ENCODE peak calls at places on chromosomes 2 and 18, in ten cellular contexts. E, N, D, L, G, Q, J, K, C and U are unnamed samples.
A peak's percentile ranks its signal among the peaks of the same experiment; 100 is the strongest.

GRCh38 chr2:42153944-42154593 is 15.1 kb upstream of the EML4 start:
- DNase-seq in Q (no peak), J (no peak), N (no peak), G (no peak), K (no peak), L (no peak), D (no peak), C (no peak), E (no peak), U (no peak)

GRCh38 chr2:172364261-172364660 is 63.1 kb upstream of the ITGA6 start:
- DNase-seq in N (no peak), Q (no peak), K (no peak), E (no peak), D (no peak), G (no peak), J (no peak), C (no peak), L (no peak), U (no peak)

GRCh38 chr2:159867557-159868330 is 69.7 kb upstream of the CD302 start:
- DNase-seq in K (no peak), Q (no peak), E (no peak), G (no peak), J (no peak), D (no peak), L (no peak), N (no peak), C (no peak), U (no peak)

GRCh38 chr18:48915621-48916425 is 34.9 kb downstream of the SMAD7 start:
- DNase-seq in E (peak; percentile 58), C (no peak), J (no peak), G (no peak), Q (no peak), K (no peak), D (no peak), L (peak; percentile 50), N (no peak), U (no peak)

GRCh38 chr2:229392214-229392613 is 121.1 kb upstream of the PID1 start:
- DNase-seq in C (no peak), G (no peak), L (no peak), J (no peak), N (no peak), D (no peak), E (no peak), Q (no peak), K (no peak), U (no peak)

GRCh38 chr2:180618570-180618969 is 361.8 kb upstream of the UBE2E3 start:
- DNase-seq in C (no peak), L (no peak), G (no peak), N (no peak), E (no peak), Q (no peak), K (no peak), D (no peak), J (no peak), U (peak; percentile 23)

GRCh38 chr2:26850002-26850431 is 2.1 kb downstream of the DPYSL5 start:
- DNase-seq in D (no peak), G (no peak), L (no peak), E (no peak), C (peak; percentile 24), J (no peak), K (no peak), N (no peak), Q (no peak), U (no peak)

GRCh38 chr18:28684746-28685145 is 507.8 kb upstream of the CDH2 start:
- DNase-seq in D (no peak), C (no peak), E (no peak), N (no peak), Q (no peak), G (no peak), J (no peak), L (no peak), K (no peak), U (no peak)

GRCh38 chr18:9869713-9870430 is 15.9 kb upstream of the TXNDC2 start:
- DNase-seq in E (no peak), J (no peak), Q (no peak), C (peak; percentile 55), K (no peak), N (no peak), L (peak; percentile 99), D (peak; percentile 95), G (no peak), U (no peak)

GRCh38 chr2:120237491-120237902 is 14.3 kb upstream of the TMEM185B start:
- DNase-seq in E (no peak), N (no peak), Q (no peak), D (no peak), K (no peak), L (no peak), G (no peak), C (peak; percentile 42), J (no peak), U (no peak)